ENCODE peak calls at places on chromosomes 16 and 17, in eight cellular contexts. I is GM23338, Z is prostate gland, K is astrocyte of the spinal cord, A is bronchial epithelial cell, P is HFF-Myc, H is uterus, S is AG04449. J is an unnamed sample.

GRCh38 chr16:30112197-30113030 is 923 bp downstream of the GDPD3 start:
- DNase-seq in I (peak), Z (no peak), K (peak), A (no peak), P (no peak), H (peak), S (no peak), J (peak)

GRCh38 chr16:47254771-47255170 is 111.0 kb upstream of the NETO2 start:
- DNase-seq in I (no peak), Z (no peak), K (no peak), A (no peak), P (no peak), H (no peak), S (no peak), J (no peak)

GRCh38 chr17:12719948-12720347 is 54.3 kb downstream of the MYOCD start:
- DNase-seq in I (peak), Z (no peak), K (no peak), A (no peak), P (no peak), H (no peak), S (no peak), J (no peak)

GRCh38 chr17:8453326-8453725 is 17.6 kb downstream of the NDEL1 start:
- DNase-seq in I (no peak), Z (no peak), K (no peak), A (no peak), P (no peak), H (no peak), S (no peak), J (no peak)

GRCh38 chr16:11084484-11085024 is 140.2 kb downstream of the CLEC16A start:
- DNase-seq in I (no peak), Z (no peak), K (peak), A (no peak), P (peak), H (peak), S (no peak), J (peak)

GRCh38 chr17:68290268-68290954 is 516 bp downstream of the SLC16A6 start:
- DNase-seq in I (peak), Z (peak), K (no peak), A (no peak), P (no peak), H (no peak), S (no peak), J (peak)

GRCh38 chr17:45222273-45222993 is 748 bp downstream of the FMNL1 start:
- DNase-seq in I (peak), Z (no peak), K (no peak), A (no peak), P (no peak), H (no peak), S (no peak), J (no peak)

GRCh38 chr17:37701424-37702020 is 43.3 kb downstream of the HNF1B start:
- DNase-seq in I (peak), Z (no peak), K (no peak), A (peak), P (no peak), H (no peak), S (no peak), J (peak)

GRCh38 chr17:77444653-77445029 is 303.9 kb downstream of the SEC14L1 start:
- DNase-seq in I (no peak), Z (no peak), K (no peak), A (no peak), P (no peak), H (peak), S (no peak), J (no peak)

GRCh38 chr17:76924345-76925332 is 56.4 kb downstream of the MGAT5B start:
- DNase-seq in I (no peak), Z (no peak), K (no peak), A (no peak), P (no peak), H (no peak), S (no peak), J (no peak)

GRCh38 chr16:22141746-22142145 is 20.6 kb upstream of the SDR42E2 start:
- DNase-seq in I (peak), Z (no peak), K (no peak), A (peak), P (peak), H (no peak), S (no peak), J (peak)

GRCh38 chr17:74274060-74274702 is at the start of gene DNAI2:
- DNase-seq in I (peak), Z (no peak), K (no peak), A (no peak), P (no peak), H (no peak), S (no peak), J (no peak)

GRCh38 chr17:66712453-66712852 is 122.5 kb upstream of the CACNG5 start:
- DNase-seq in I (no peak), Z (no peak), K (no peak), A (no peak), P (no peak), H (no peak), S (no peak), J (no peak)

GRCh38 chr16:3695610-3696369 is 21.5 kb downstream of the TRAP1 start:
- DNase-seq in I (no peak), Z (no peak), K (no peak), A (no peak), P (no peak), H (no peak), S (no peak), J (no peak)

GRCh38 chr16:57859331-57859730 is 57.0 kb upstream of the KIFC3 start:
- DNase-seq in I (peak), Z (no peak), K (peak), A (peak), P (no peak), H (no peak), S (no peak), J (peak)

GRCh38 chr17:50689251-50689650 is 18.5 kb downstream of the ANKRD40 start:
- DNase-seq in I (no peak), Z (no peak), K (peak), A (no peak), P (no peak), H (no peak), S (no peak), J (peak)

GRCh38 chr17:43579570-43580140 is 33.5 kb upstream of the ETV4 start:
- DNase-seq in I (no peak), Z (no peak), K (peak), A (peak), P (peak), H (no peak), S (no peak), J (peak)

GRCh38 chr17:15260376-15261062 is 4.6 kb downstream of the PMP22 start:
- DNase-seq in I (peak), Z (peak), K (peak), A (peak), P (peak), H (peak), S (no peak), J (peak)

GRCh38 chr16:50735629-50736122 is 6.2 kb upstream of the CYLD start:
- DNase-seq in I (no peak), Z (no peak), K (no peak), A (no peak), P (no peak), H (no peak), S (no peak), J (no peak)

GRCh38 chr17:30476726-30477082 is 504 bp upstream of the GOSR1 start:
- DNase-seq in I (peak), Z (no peak), K (no peak), A (no peak), P (no peak), H (no peak), S (no peak), J (no peak)

GRCh38 chr17:82497483-82498405 is 21.8 kb upstream of the FOXK2 start:
- DNase-seq in I (peak), Z (no peak), K (peak), A (peak), P (no peak), H (peak), S (no peak), J (peak)

GRCh38 chr17:12982224-12982623 is 35.6 kb downstream of the ELAC2 start:
- DNase-seq in I (no peak), Z (no peak), K (no peak), A (no peak), P (no peak), H (no peak), S (no peak), J (no peak)

GRCh38 chr16:5895137-5895536 is 797.5 kb upstream of the EEF2KMT start:
- DNase-seq in I (no peak), Z (no peak), K (peak), A (peak), P (no peak), H (no peak), S (no peak), J (no peak)

GRCh38 chr17:27576429-27577123 is 54.4 kb upstream of the LGALS9 start:
- DNase-seq in I (no peak), Z (no peak), K (no peak), A (no peak), P (no peak), H (no peak), S (no peak), J (no peak)

GRCh38 chr17:56902350-56902749 is 11.5 kb downstream of the TRIM25 start:
- DNase-seq in I (no peak), Z (no peak), K (peak), A (peak), P (no peak), H (no peak), S (peak), J (peak)

GRCh38 chr17:21368545-21369246 is 7.5 kb upstream of the KCNJ12 start:
- DNase-seq in I (no peak), Z (no peak), K (no peak), A (peak), P (no peak), H (no peak), S (no peak), J (peak)

GRCh38 chr17:55308613-55309332 is 44.0 kb downstream of the HLF start:
- DNase-seq in I (no peak), Z (no peak), K (no peak), A (peak), P (no peak), H (no peak), S (no peak), J (no peak)

GRCh38 chr17:2227025-2227699 is 76.4 kb downstream of the SMG6 start:
- DNase-seq in I (no peak), Z (no peak), K (no peak), A (peak), P (no peak), H (no peak), S (no peak), J (no peak)

GRCh38 chr17:49913226-49914095 is 55.5 kb upstream of the DLX4 start:
- DNase-seq in I (no peak), Z (no peak), K (peak), A (peak), P (peak), H (no peak), S (no peak), J (peak)

GRCh38 chr16:85416267-85417109 is 196.6 kb upstream of the GSE1 start:
- DNase-seq in I (peak), Z (no peak), K (no peak), A (peak), P (no peak), H (no peak), S (no peak), J (peak)

GRCh38 chr16:23225634-23226033 is 43.1 kb downstream of the SCNN1G start:
- DNase-seq in I (no peak), Z (no peak), K (no peak), A (peak), P (no peak), H (no peak), S (no peak), J (peak)

GRCh38 chr16:23670137-23670776 is 8.4 kb upstream of the PLK1 start:
- DNase-seq in I (no peak), Z (no peak), K (peak), A (peak), P (no peak), H (no peak), S (peak), J (peak)

GRCh38 chr16:814974-815373 is 14.4 kb upstream of the GNG13 start:
- DNase-seq in I (no peak), Z (no peak), K (peak), A (no peak), P (no peak), H (no peak), S (peak), J (no peak)

GRCh38 chr16:2900526-2901075 is 11.1 kb upstream of the FLYWCH1 start:
- DNase-seq in I (no peak), Z (no peak), K (no peak), A (no peak), P (no peak), H (no peak), S (no peak), J (no peak)

GRCh38 chr16:49415083-49415482 is 41.5 kb downstream of the C16orf78 start:
- DNase-seq in I (no peak), Z (no peak), K (no peak), A (no peak), P (no peak), H (no peak), S (no peak), J (no peak)

GRCh38 chr17:79560527-79560926 is 50.3 kb downstream of the RBFOX3 start:
- DNase-seq in I (no peak), Z (no peak), K (no peak), A (no peak), P (no peak), H (no peak), S (no peak), J (no peak)

GRCh38 chr17:31508310-31509094 is 117.0 kb downstream of the RAB11FIP4 start:
- DNase-seq in I (peak), Z (no peak), K (no peak), A (no peak), P (no peak), H (no peak), S (no peak), J (no peak)
- H3K4me3 ChIP-seq in I (no peak), Z (no peak), K (no peak), A (no peak), P (no peak), H (no peak), S (no peak), J (no peak)

GRCh38 chr17:80919331-80920284 is 72.0 kb upstream of the CHMP6 start:
- DNase-seq in I (no peak), Z (no peak), K (no peak), A (no peak), P (no peak), H (peak), S (no peak), J (no peak)
- H3K4me3 ChIP-seq in I (no peak), Z (no peak), K (no peak), A (no peak), P (no peak), H (no peak), S (no peak), J (no peak)

GRCh38 chr17:18225121-18225561 is 294 bp upstream of the LLGL1 start:
- DNase-seq in I (peak), Z (peak), K (peak), A (peak), P (peak), H (peak), S (peak), J (peak)
- H3K4me3 ChIP-seq in I (peak), Z (peak), K (peak), A (peak), P (peak), H (peak), S (peak), J (peak)

GRCh38 chr17:31511176-31511540 is 119.7 kb downstream of the RAB11FIP4 start:
- DNase-seq in I (no peak), Z (no peak), K (no peak), A (no peak), P (no peak), H (no peak), S (no peak), J (no peak)

GRCh38 chr17:31510273-31511175 is 119.0 kb downstream of the RAB11FIP4 start:
- DNase-seq in I (no peak), Z (no peak), K (no peak), A (no peak), P (no peak), H (no peak), S (no peak), J (no peak)

GRCh38 chr17:31509805-31510177 is 118.3 kb downstream of the RAB11FIP4 start:
- DNase-seq in I (no peak), Z (no peak), K (no peak), A (no peak), P (no peak), H (no peak), S (no peak), J (no peak)

GRCh38 chr17:31511583-31511982 is 120.1 kb downstream of the RAB11FIP4 start:
- DNase-seq in I (no peak), Z (no peak), K (no peak), A (no peak), P (no peak), H (no peak), S (no peak), J (no peak)

DNA sequence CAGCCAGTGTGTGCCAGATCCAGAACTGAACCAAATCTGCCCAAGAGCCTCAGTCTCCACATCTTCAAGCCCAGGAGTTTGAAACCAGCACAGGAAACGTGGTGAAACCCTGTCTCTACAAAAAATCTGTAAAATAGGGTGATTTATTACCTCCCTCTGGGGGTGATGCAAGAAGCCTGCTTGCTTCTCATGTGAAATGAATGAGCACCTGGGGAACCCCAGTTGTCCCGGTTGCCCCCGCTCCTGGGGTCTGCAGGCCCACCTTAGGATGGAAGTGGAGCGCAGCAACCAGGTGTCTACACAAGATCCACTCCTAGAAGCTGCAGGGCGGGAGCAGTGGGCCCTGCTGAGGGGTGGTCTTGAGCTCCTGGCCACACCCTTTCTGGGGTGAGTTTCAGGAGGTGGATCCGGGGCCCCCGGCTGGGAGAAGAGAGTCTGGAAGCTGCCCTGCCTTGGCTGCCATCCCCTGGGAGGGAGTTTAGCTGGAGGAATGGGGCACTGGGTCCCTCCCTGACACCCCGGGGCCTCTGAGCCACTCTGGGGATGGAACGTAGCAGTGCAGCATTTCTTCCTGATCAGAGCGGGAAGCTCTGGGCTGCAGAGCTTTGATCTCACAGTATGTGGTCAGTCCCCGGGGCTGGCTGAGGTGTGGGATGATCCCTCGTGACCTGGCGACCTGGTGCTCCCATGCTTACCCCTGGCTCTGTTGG is 117.8 kb downstream of the RAB11FIP4 start:
- DNase-seq in I (no peak), Z (no peak), K (no peak), A (no peak), P (no peak), H (no peak), S (no peak), J (no peak)
- H3K4me3 ChIP-seq in I (no peak), Z (no peak), K (no peak), A (no peak), P (no peak), H (no peak), S (no peak), J (no peak)

GRCh38 chr17:72318131-72318530 is 197.3 kb downstream of the SOX9 start:
- DNase-seq in I (no peak), Z (no peak), K (no peak), A (no peak), P (no peak), H (no peak), S (no peak), J (no peak)
- H3K4me3 ChIP-seq in I (no peak), Z (no peak), K (no peak), A (no peak), P (no peak), H (no peak), S (no peak), J (no peak)

GRCh38 chr16:25107466-25107792 is 4.1 kb upstream of the LCMT1 start:
- DNase-seq in I (no peak), Z (no peak), K (no peak), A (no peak), P (no peak), H (no peak), S (no peak), J (no peak)
- H3K4me3 ChIP-seq in I (peak), Z (peak), K (peak), A (peak), P (peak), H (peak), S (peak), J (peak)

J was measured in PC-3.